ENCODE peak calls at places on chromosome 13, in six cellular contexts. One of them, this sample, is unnamed.

GRCh38 chr13:32905063-32905863 is 111.0 kb upstream of the KL start:
- DNase-seq in NCI-H1105: no peak
- DNase-seq in AG20443: peak
- DNase-seq in SW 1271: no peak
- DNase-seq in EL: peak
- DNase-seq in transverse colon: no peak
- DNase-seq in this sample: no peak

GRCh38 chr13:23743269-23743668 is 145.9 kb downstream of the MIPEP start:
- DNase-seq in NCI-H1105: no peak
- DNase-seq in transverse colon: no peak
- DNase-seq in AG20443: no peak
- DNase-seq in SW 1271: no peak
- DNase-seq in EL: no peak
- DNase-seq in this sample: no peak

GRCh38 chr13:76992548-76993001 is 694 bp downstream of the CLN5 start:
- DNase-seq in AG20443: peak
- DNase-seq in transverse colon: peak
- DNase-seq in NCI-H1105: no peak
- DNase-seq in SW 1271: no peak
- DNase-seq in EL: peak
- DNase-seq in this sample: peak

GRCh38 chr13:92362717-92363116 is 863.9 kb upstream of the GPC6 start:
- DNase-seq in transverse colon: no peak
- DNase-seq in NCI-H1105: peak
- DNase-seq in AG20443: no peak
- DNase-seq in EL: no peak
- DNase-seq in SW 1271: no peak
- DNase-seq in this sample: no peak

GRCh38 chr13:89832827-89833226 is 1514.7 kb upstream of the MIR17HG start:
- DNase-seq in AG20443: no peak
- DNase-seq in EL: no peak
- DNase-seq in transverse colon: no peak
- DNase-seq in SW 1271: no peak
- DNase-seq in NCI-H1105: no peak
- DNase-seq in this sample: no peak

GRCh38 chr13:80084086-80084676 is 256.7 kb downstream of the SPRY2 start:
- DNase-seq in AG20443: peak
- DNase-seq in NCI-H1105: peak
- DNase-seq in SW 1271: peak
- DNase-seq in EL: peak
- DNase-seq in transverse colon: no peak
- DNase-seq in this sample: peak

GRCh38 chr13:41200126-41200525 is 5.8 kb upstream of the KBTBD7 start:
- DNase-seq in transverse colon: no peak
- DNase-seq in EL: no peak
- DNase-seq in NCI-H1105: no peak
- DNase-seq in AG20443: peak
- DNase-seq in SW 1271: no peak
- DNase-seq in this sample: no peak

GRCh38 chr13:100394005-100394695 is 194.4 kb downstream of the GGACT start:
- DNase-seq in transverse colon: no peak
- DNase-seq in NCI-H1105: no peak
- DNase-seq in SW 1271: no peak
- DNase-seq in EL: peak
- DNase-seq in AG20443: peak
- DNase-seq in this sample: peak

GRCh38 chr13:76229281-76229680 is 593.2 kb downstream of the LMO7 start:
- DNase-seq in transverse colon: no peak
- DNase-seq in EL: no peak
- DNase-seq in NCI-H1105: no peak
- DNase-seq in AG20443: no peak
- DNase-seq in SW 1271: no peak
- DNase-seq in this sample: no peak

GRCh38 chr13:44578064-44578394 is 1.9 kb upstream of the TSC22D1 start:
- DNase-seq in SW 1271: no peak
- DNase-seq in NCI-H1105: no peak
- DNase-seq in EL: no peak
- DNase-seq in transverse colon: no peak
- DNase-seq in AG20443: no peak
- DNase-seq in this sample: no peak

GRCh38 chr13:39675904-39676303 is 20.4 kb downstream of the COG6 start:
- DNase-seq in EL: peak
- DNase-seq in AG20443: no peak
- DNase-seq in transverse colon: no peak
- DNase-seq in SW 1271: no peak
- DNase-seq in NCI-H1105: no peak
- DNase-seq in this sample: no peak

GRCh38 chr13:20188649-20189553 is 3.8 kb downstream of the GJB2 start:
- DNase-seq in NCI-H1105: no peak
- DNase-seq in transverse colon: peak
- DNase-seq in SW 1271: no peak
- DNase-seq in AG20443: no peak
- DNase-seq in EL: no peak
- DNase-seq in this sample: no peak

GRCh38 chr13:22311734-22312404 is 641.0 kb downstream of the FGF9 start:
- DNase-seq in EL: no peak
- DNase-seq in transverse colon: no peak
- DNase-seq in SW 1271: no peak
- DNase-seq in NCI-H1105: no peak
- DNase-seq in AG20443: peak
- DNase-seq in this sample: no peak

GRCh38 chr13:97194473-97194872 is 27.7 kb upstream of the MBNL2 start:
- DNase-seq in NCI-H1105: no peak
- DNase-seq in AG20443: no peak
- DNase-seq in transverse colon: no peak
- DNase-seq in EL: peak
- DNase-seq in SW 1271: peak
- DNase-seq in this sample: peak

GRCh38 chr13:107534548-107534947 is 680.8 kb downstream of the LIG4 start:
- DNase-seq in SW 1271: no peak
- DNase-seq in EL: no peak
- DNase-seq in transverse colon: no peak
- DNase-seq in AG20443: no peak
- DNase-seq in NCI-H1105: no peak
- DNase-seq in this sample: peak